ENCODE peak calls at places on chromosomes 12 and 14, in eight cellular contexts. T is adrenal gland, M is AG04450, S is neural progenitor cell, P is brain microvascular endothelial cell, K is lung, U is IMR-90, X is GM12878. C is an unnamed sample. For H3K27me3, the result is how much of the 10 kb centered on the place peaks cover.

GRCh38 chr14:55198749-55199148 is 7.4 kb upstream of the DLGAP5 start:
- DNase-seq in T (no peak), M (no peak), S (no peak), P (no peak), K (no peak), U (peak), X (no peak), C (no peak)

GRCh38 chr14:104111301-104112112 is 26.0 kb downstream of the ASPG start:
- DNase-seq in T (no peak), M (no peak), S (no peak), P (no peak), K (no peak), U (no peak), X (no peak), C (no peak)

GRCh38 chr14:25833341-25834121 is 764.3 kb downstream of the NOVA1 start:
- DNase-seq in T (peak), M (no peak), S (peak), P (peak), K (no peak), U (no peak), X (no peak), C (no peak)

GRCh38 chr14:68548194-68549056 is 244.4 kb downstream of the ZFP36L1 start:
- DNase-seq in T (peak), M (peak), S (peak), P (peak), K (peak), U (peak), X (no peak), C (peak)

GRCh38 chr12:41706376-41706775 is 438.3 kb downstream of the GXYLT1 start:
- DNase-seq in T (no peak), M (no peak), S (no peak), P (no peak), K (no peak), U (no peak), X (no peak), C (no peak)

GRCh38 chr14:77105118-77105517 is 7.1 kb downstream of the CIPC start:
- DNase-seq in T (no peak), M (no peak), S (peak), P (no peak), K (no peak), U (no peak), X (no peak), C (no peak)

GRCh38 chr14:36520601-36521525 is 831 bp upstream of the NKX2-1 start:
- DNase-seq in T (no peak), M (no peak), S (peak), P (no peak), K (peak), U (peak), X (no peak), C (no peak)

GRCh38 chr14:27390130-27390529 is 792.3 kb upstream of the NOVA1 start:
- DNase-seq in T (no peak), M (no peak), S (peak), P (no peak), K (no peak), U (no peak), X (no peak), C (no peak)

GRCh38 chr14:21711360-21711961 is 37.8 kb upstream of the OR4E1 start:
- DNase-seq in T (peak), M (no peak), S (peak), P (peak), K (no peak), U (peak), X (no peak), C (peak)

GRCh38 chr12:54991161-54991991 is 6.8 kb upstream of the TESPA1 start:
- DNase-seq in T (no peak), M (no peak), S (no peak), P (no peak), K (no peak), U (no peak), X (peak), C (no peak)

GRCh38 chr14:92988786-92989755 is 66.1 kb downstream of the CHGA start:
- DNase-seq in T (no peak), M (no peak), S (no peak), P (no peak), K (no peak), U (no peak), X (no peak), C (no peak)

GRCh38 chr12:127013222-127013621 is 1253.7 kb upstream of the TMEM132C start:
- DNase-seq in T (no peak), M (no peak), S (no peak), P (no peak), K (no peak), U (no peak), X (no peak), C (no peak)

GRCh38 chr12:104681012-104681690 is 224.4 kb downstream of the CHST11 start:
- DNase-seq in T (no peak), M (no peak), S (no peak), P (no peak), K (no peak), U (no peak), X (no peak), C (no peak)

GRCh38 chr14:67426983-67427601 is 15.1 kb upstream of the PLEK2 start:
- DNase-seq in T (peak), M (peak), S (peak), P (peak), K (peak), U (peak), X (no peak), C (peak)

GRCh38 chr12:61676520-61676919 is 583.7 kb upstream of the USP15 start:
- DNase-seq in T (no peak), M (no peak), S (no peak), P (no peak), K (no peak), U (no peak), X (no peak), C (no peak)

GRCh38 chr12:122201381-122201780 is 2.1 kb upstream of the B3GNT4 start:
- DNase-seq in T (no peak), M (no peak), S (no peak), P (no peak), K (no peak), U (no peak), X (no peak), C (no peak)
- H3K27me3 ChIP-seq in T (under half), M (under half), S (half or more), P (under half), K (under half), U (under half), X (under half), C (under half)

DNA sequence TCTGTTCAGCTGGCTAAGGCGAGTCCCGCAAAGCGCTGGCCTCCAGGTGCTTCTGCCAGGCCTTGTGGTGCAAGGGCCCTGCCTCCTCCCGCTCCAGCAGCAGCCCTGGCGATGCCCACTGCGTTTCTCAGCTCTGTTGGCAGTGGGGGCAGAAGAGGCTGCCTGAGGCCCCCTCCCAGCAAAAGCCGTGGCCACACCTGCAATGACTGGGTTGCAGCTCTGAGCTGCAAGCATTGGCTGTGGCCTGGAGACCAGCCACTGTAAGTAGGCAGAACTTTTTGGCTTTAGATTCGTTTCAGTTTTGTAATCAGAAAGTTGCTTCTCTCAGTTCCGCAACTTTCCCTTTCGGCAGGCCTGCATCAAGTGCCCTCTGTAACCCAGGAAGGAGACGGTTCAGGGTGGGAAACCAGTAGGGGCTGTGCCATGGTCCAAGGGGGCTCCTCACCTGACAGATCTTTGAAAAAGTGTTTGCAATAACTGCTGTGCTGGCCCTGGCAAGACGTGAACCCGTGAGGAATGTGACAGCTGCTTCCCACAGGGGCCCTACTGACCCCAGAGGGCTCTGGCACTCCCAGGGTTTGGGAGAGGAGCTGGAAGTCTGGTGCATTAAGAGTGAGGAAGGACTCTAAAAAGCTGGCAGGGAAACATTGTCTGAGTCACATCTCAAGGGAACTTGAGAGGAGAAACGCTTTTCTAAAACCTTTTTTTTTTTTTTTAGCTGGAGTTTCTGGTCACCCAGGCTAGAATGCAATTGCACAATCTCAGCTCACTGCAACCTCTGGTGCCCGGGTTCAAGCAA is 54.5 kb upstream of the MAX start:
- DNase-seq in T (peak), M (peak), S (no peak), P (peak), K (peak), U (peak), X (peak), C (no peak)
- H3K4me3 ChIP-seq in T (no peak), M (no peak), S (no peak), P (no peak), K (no peak), U (no peak), X (peak), C (no peak)

GRCh38 chr14:75944607-75945241 is 37.1 kb downstream of the TGFB3 start:
- DNase-seq in T (no peak), M (no peak), S (no peak), P (no peak), K (no peak), U (no peak), X (no peak), C (no peak)
- TF ChIP-seq CTCF in T (no peak), M (no peak), S (no peak), P (no peak), K (no peak), U (no peak), X (no peak), C (no peak)

GRCh38 chr12:3553221-3553620 is 62.2 kb downstream of the PRMT8 start:
- DNase-seq in T (no peak), M (no peak), S (no peak), P (no peak), K (no peak), U (no peak), X (no peak), C (no peak)

GRCh38 chr12:3552726-3553045 is 61.7 kb downstream of the PRMT8 start:
- DNase-seq in T (no peak), M (no peak), S (no peak), P (no peak), K (no peak), U (no peak), X (no peak), C (no peak)

GRCh38 chr12:3553681-3554546 is 62.9 kb downstream of the PRMT8 start:
- DNase-seq in T (no peak), M (no peak), S (peak), P (no peak), K (no peak), U (no peak), X (no peak), C (no peak)

GRCh38 chr12:3556716-3557115 is 65.7 kb downstream of the PRMT8 start:
- DNase-seq in T (no peak), M (no peak), S (no peak), P (no peak), K (no peak), U (no peak), X (no peak), C (no peak)

GRCh38 chr12:3554547-3555115 is 63.6 kb downstream of the PRMT8 start:
- DNase-seq in T (no peak), M (no peak), S (no peak), P (no peak), K (no peak), U (no peak), X (no peak), C (no peak)
- H3K27me3 ChIP-seq in T (under half), M (under half), S (under half), P (under half), K (under half), U (under half), X (under half), C (under half)

GRCh38 chr12:6462234-6462995 is 8.1 kb downstream of the VAMP1 start:
- DNase-seq in T (no peak), M (no peak), S (no peak), P (no peak), K (no peak), U (no peak), X (no peak), C (no peak)
- H3K4me3 ChIP-seq in T (no peak), M (no peak), S (no peak), P (no peak), K (no peak), U (no peak), X (peak), C (no peak)

DNA sequence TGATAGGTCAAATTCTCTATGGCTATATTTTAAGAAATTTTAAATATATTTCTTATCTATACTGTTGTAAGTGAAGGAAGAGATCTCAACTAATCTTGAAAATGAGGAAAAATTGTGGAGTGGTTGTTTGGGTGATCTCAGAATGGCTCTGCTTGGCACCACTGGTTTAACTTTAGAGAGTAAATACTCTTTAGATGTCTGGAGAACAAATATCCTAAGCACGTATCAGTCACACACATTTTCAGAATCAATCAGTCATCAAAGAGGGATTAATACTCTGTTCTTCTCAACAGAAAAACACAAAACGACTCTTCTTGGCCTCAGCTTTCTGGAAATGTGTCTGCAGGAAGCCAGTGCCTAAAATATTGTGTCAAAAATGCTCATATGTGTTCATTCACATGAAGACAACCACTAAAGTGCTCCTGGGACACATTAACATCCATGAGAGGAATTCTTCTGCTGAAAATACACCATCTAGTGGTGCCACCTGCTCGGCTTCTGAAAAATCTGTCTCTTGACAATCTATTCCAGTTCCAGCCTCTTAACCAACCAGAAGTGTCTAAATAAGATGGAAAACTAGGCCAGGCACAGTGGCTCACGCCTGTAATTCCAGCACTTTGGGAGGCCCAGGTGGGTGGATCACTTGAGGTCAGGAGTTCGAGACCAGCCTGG is 81.1 kb upstream of the CCDC198 start:
- DNase-seq in T (no peak), M (no peak), S (no peak), P (no peak), K (no peak), U (no peak), X (no peak), C (no peak)
- TF ChIP-seq CTCF in T (no peak), M (no peak), S (peak), P (no peak), K (no peak), U (no peak), X (no peak), C (peak)

GRCh38 chr12:109734219-109735000 is 20.8 kb downstream of the FAM222A start:
- DNase-seq in T (no peak), M (no peak), S (peak), P (no peak), K (no peak), U (peak), X (no peak), C (no peak)
- H3K27me3 ChIP-seq in T (under half), M (under half), S (under half), P (under half), K (under half), U (under half), X (under half), C (under half)

DNA sequence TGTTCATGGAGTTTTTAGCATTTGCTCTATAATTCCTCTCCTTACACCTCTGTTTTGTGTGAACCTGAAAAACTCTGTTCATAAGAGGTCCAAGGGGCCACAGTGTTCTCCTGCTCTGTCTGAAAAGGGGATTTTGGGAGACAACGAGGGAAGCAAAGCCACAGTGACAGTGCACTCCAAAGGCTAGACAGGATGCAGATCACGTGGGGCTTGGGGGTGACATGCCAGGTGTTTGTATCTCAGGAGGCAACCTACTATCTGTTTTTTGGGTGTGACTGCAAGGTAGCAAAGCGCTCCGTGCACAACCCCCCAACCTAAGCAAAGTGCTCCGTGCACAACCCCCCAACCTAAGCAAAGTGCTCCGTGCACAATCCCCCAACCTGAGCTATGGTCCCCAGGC is 5.1 kb upstream of the CHD4 start:
- DNase-seq in T (no peak), M (no peak), S (no peak), P (no peak), K (no peak), U (no peak), X (no peak), C (no peak)
- H3K4me3 ChIP-seq in T (no peak), M (no peak), S (no peak), P (no peak), K (no peak), U (no peak), X (no peak), C (no peak)